ENCODE peak calls at places on chromosomes 11 and 22, in four cellular contexts. A is astrocyte of the cerebellum, G is brain microvascular endothelial cell, W is naive B cell. U is an unnamed sample.
A peak's percentile ranks its signal among the peaks of the same experiment; 100 is the strongest.

GRCh38 chr11:2687223-2687530 is 12.6 kb downstream of the KCNQ1OT1 start:
- DNase-seq in A (no peak), W (no peak), G (no peak), U (no peak)

GRCh38 chr22:49021926-49022815 is 805.5 kb downstream of the BRD1 start:
- DNase-seq in W (no peak), A (no peak), G (no peak), U (no peak)

GRCh38 chr22:24284747-24285203 is 14.1 kb downstream of the SPECC1L start:
- DNase-seq in G (peak; percentile 45), A (no peak), W (no peak), U (no peak)

GRCh38 chr22:17303840-17304779 is 65.2 kb upstream of the CECR2 start:
- DNase-seq in A (no peak), G (no peak), W (peak; percentile 66), U (peak; percentile 52)

GRCh38 chr11:128365044-128365443 is 222.3 kb downstream of the ETS1 start:
- DNase-seq in W (no peak), G (peak; percentile 52), A (peak; percentile 63), U (peak; percentile 43)

GRCh38 chr11:118530683-118531596 is at the start of gene TMEM25:
- DNase-seq in W (peak; percentile 63), A (no peak), G (peak; percentile 40), U (peak; percentile 48)

GRCh38 chr11:106495046-106495445 is 417.6 kb downstream of the AASDHPPT start:
- DNase-seq in W (no peak), A (no peak), G (no peak), U (no peak)

GRCh38 chr22:17266261-17266971 is 47.2 kb upstream of the ADA2 start:
- DNase-seq in G (no peak), W (no peak), A (no peak), U (no peak)

GRCh38 chr11:120527111-120527748 is 15.7 kb downstream of the GRIK4 start:
- DNase-seq in W (no peak), G (no peak), A (peak; percentile 38), U (no peak)

GRCh38 chr11:25065711-25066110 is 568.9 kb downstream of the LUZP2 start:
- DNase-seq in A (peak; percentile 51), W (no peak), G (no peak), U (no peak)

GRCh38 chr11:33635161-33635560 is 65.5 kb downstream of the C11orf91 start:
- DNase-seq in A (no peak), G (peak; percentile 40), W (no peak), U (no peak)

GRCh38 chr22:46040471-46041465 is 63.8 kb upstream of the WNT7B start:
- DNase-seq in W (no peak), G (no peak), A (no peak), U (no peak)

GRCh38 chr11:65435330-65435931 is 12.8 kb downstream of the NEAT1 start:
- DNase-seq in A (no peak), G (no peak), W (no peak), U (no peak)

GRCh38 chr22:41338614-41339212 is 37.4 kb downstream of the ZC3H7B start:
- DNase-seq in A (no peak), G (no peak), W (no peak), U (no peak)

GRCh38 chr11:108635106-108635505 is 29.8 kb upstream of the DDX10 start:
- DNase-seq in A (no peak), G (no peak), W (no peak), U (no peak)

GRCh38 chr11:12330491-12331231 is 46.7 kb upstream of the PARVA start:
- DNase-seq in W (no peak), G (peak; percentile 3), A (no peak), U (no peak)

GRCh38 chr11:15493066-15493465 is 378.3 kb downstream of the INSC start:
- DNase-seq in W (no peak), A (peak; percentile 64), G (peak; percentile 33), U (no peak)

GRCh38 chr11:103322861-103323260 is 213.6 kb downstream of the DYNC2H1 start:
- DNase-seq in A (no peak), W (no peak), G (no peak), U (no peak)

GRCh38 chr11:116502641-116503061 is 270.1 kb downstream of the BUD13 start:
- DNase-seq in G (no peak), A (no peak), W (no peak), U (no peak)

GRCh38 chr11:1078191-1078601 is 3.5 kb downstream of the MUC2 start:
- DNase-seq in G (no peak), W (no peak), A (no peak), U (no peak)

GRCh38 chr22:20044495-20045151 is 23.7 kb downstream of the TANGO2 start:
- DNase-seq in W (no peak), A (no peak), G (no peak), U (no peak)

GRCh38 chr22:46791201-46791731 is 28.8 kb downstream of the TBC1D22A start:
- DNase-seq in W (peak; percentile 69), G (peak; percentile 75), A (no peak), U (peak; percentile 34)

GRCh38 chr11:67504950-67505561 is at the start of gene PITPNM1:
- DNase-seq in A (no peak), G (no peak), W (peak; percentile 78), U (peak; percentile 71)

GRCh38 chr22:40898850-40899357 is 37.0 kb upstream of the DNAJB7 start:
- DNase-seq in G (peak; percentile 43), W (peak; percentile 25), A (peak; percentile 36), U (peak; percentile 85)

GRCh38 chr22:40463727-40464126 is 93.3 kb downstream of the SGSM3 start:
- DNase-seq in A (no peak), W (no peak), G (no peak), U (no peak)

GRCh38 chr11:86818466-86819282 is 18.3 kb downstream of the PRSS23 start:
- DNase-seq in A (peak; percentile 78), W (peak; percentile 25), G (no peak), U (peak; percentile 71)

GRCh38 chr11:74024630-74025029 is 15.7 kb upstream of the UCP3 start:
- DNase-seq in A (peak; percentile 13), G (peak; percentile 89), W (no peak), U (no peak)

GRCh38 chr11:36092314-36093030 is 148.6 kb downstream of the LDLRAD3 start:
- DNase-seq in W (no peak), G (no peak), A (no peak), U (no peak)

GRCh38 chr11:120985718-120986569 is 38.0 kb upstream of the TBCEL start:
- DNase-seq in A (no peak), G (peak; percentile 9), W (peak; percentile 8), U (no peak)

GRCh38 chr22:31102441-31103081 is 4.8 kb downstream of the SELENOM start:
- DNase-seq in A (no peak), W (no peak), G (peak; percentile 78), U (no peak)

GRCh38 chr11:69239320-69240040 is 54.5 kb upstream of the MYEOV start:
- DNase-seq in W (no peak), G (no peak), A (no peak), U (no peak)

GRCh38 chr11:126637800-126638175 is 282.3 kb downstream of the ST3GAL4 start:
- DNase-seq in A (peak; percentile 97), G (peak; percentile 71), W (no peak), U (no peak)

GRCh38 chr11:10497371-10498021 is 42.4 kb downstream of the AMPD3 start:
- DNase-seq in A (no peak), G (no peak), W (no peak), U (no peak)

GRCh38 chr11:76159983-76160661 is 46.2 kb downstream of the WNT11 start:
- DNase-seq in G (no peak), W (no peak), A (no peak), U (no peak)

GRCh38 chr22:19147193-19147780 is 2.8 kb downstream of the GSC2 start:
- DNase-seq in G (no peak), A (no peak), W (no peak), U (no peak)

GRCh38 chr11:223921-224320 is 12.2 kb downstream of the SIRT3 start:
- DNase-seq in A (no peak), W (no peak), G (no peak), U (no peak)

GRCh38 chr11:64850979-64851567 is 6.6 kb upstream of the CDC42BPG start:
- DNase-seq in A (no peak), W (peak; percentile 93), G (no peak), U (peak; percentile 90)

U was measured in NAMALWA.